ENCODE peak calls at places on chromosomes 7 and 10, in four cellular contexts. K, U, N and H are unnamed samples.
A peak's percentile ranks its signal among the peaks of the same experiment; 100 is the strongest.

GRCh38 chr10:24193330-24193729 is 15.6 kb upstream of the KIAA1217 start:
- DNase-seq in N (no peak), K (no peak), U (no peak), H (no peak)

GRCh38 chr7:50779427-50779826 is 3.3 kb downstream of the GRB10 start:
- DNase-seq in U (no peak), N (no peak), K (no peak), H (no peak)

GRCh38 chr10:15558136-15558535 is 161.6 kb downstream of the ITGA8 start:
- DNase-seq in K (peak; percentile 71), U (no peak), N (no peak), H (no peak)

GRCh38 chr10:10128387-10128786 is 889.3 kb upstream of the CELF2 start:
- DNase-seq in K (no peak), N (no peak), U (no peak), H (no peak)

GRCh38 chr10:88315746-88316145 is 267.4 kb downstream of the RNLS start:
- DNase-seq in U (no peak), N (no peak), K (no peak), H (no peak)

GRCh38 chr7:112279042-112279441 is 72.5 kb downstream of the ZNF277 start:
- DNase-seq in K (no peak), U (no peak), N (no peak), H (no peak)

GRCh38 chr10:128883126-128884060 is 583.6 kb upstream of the MGMT start:
- DNase-seq in U (no peak), K (no peak), N (no peak), H (no peak)

GRCh38 chr7:154259396-154259795 is 207.2 kb downstream of the DPP6 start:
- DNase-seq in U (no peak), N (no peak), K (no peak), H (no peak)

GRCh38 chr10:77532068-77532467 is 105.5 kb downstream of the KCNMA1 start:
- DNase-seq in U (no peak), K (peak; percentile 72), N (no peak), H (no peak)

GRCh38 chr7:149772821-149773425 is 465 bp downstream of the ZNF467 start:
- DNase-seq in U (no peak), N (peak; percentile 60), K (peak; percentile 27), H (peak; percentile 45)

GRCh38 chr7:7858559-7858958 is 110.0 kb upstream of the GLCCI1 start:
- DNase-seq in U (no peak), K (no peak), N (no peak), H (no peak)

GRCh38 chr10:46070749-46071148 is 24.7 kb upstream of the MSMB start:
- DNase-seq in N (no peak), K (no peak), U (no peak), H (no peak)

GRCh38 chr10:57168703-57169240 is 807.7 kb upstream of the ZWINT start:
- DNase-seq in U (no peak), K (no peak), N (no peak), H (no peak)

GRCh38 chr7:10802526-10802925 is 171.1 kb upstream of the PHF14 start:
- DNase-seq in U (no peak), K (peak; percentile 78), N (no peak), H (no peak)

GRCh38 chr7:120898710-120899499 is 41.0 kb upstream of the TSPAN12 start:
- DNase-seq in U (no peak), K (no peak), N (no peak), H (no peak)

GRCh38 chr7:107180378-107180777 is 11.6 kb downstream of the HBP1 start:
- DNase-seq in K (peak; percentile 62), N (no peak), U (no peak), H (no peak)

GRCh38 chr7:138239244-138239643 is 163.0 kb downstream of the AKR1D1 start:
- DNase-seq in N (no peak), K (no peak), U (no peak), H (peak; percentile 46)

GRCh38 chr10:52376665-52377354 is 62.7 kb downstream of the DKK1 start:
- DNase-seq in U (no peak), K (no peak), N (no peak), H (no peak)

GRCh38 chr10:61612009-61612408 is 50.7 kb upstream of the CABCOCO1 start:
- DNase-seq in N (no peak), U (no peak), K (no peak), H (no peak)

GRCh38 chr10:1168763-1169162 is 112.6 kb downstream of the WDR37 start:
- DNase-seq in K (no peak), N (no peak), U (no peak), H (no peak)

GRCh38 chr7:82257118-82257695 is 186.4 kb downstream of the CACNA2D1 start:
- DNase-seq in N (no peak), U (no peak), K (no peak), H (no peak)

GRCh38 chr7:149882264-149883048 is 8.7 kb downstream of the ATP6V0E2 start:
- DNase-seq in K (no peak), U (no peak), N (no peak), H (no peak)

GRCh38 chr10:26486304-26486703 is 48.2 kb downstream of the APBB1IP start:
- DNase-seq in U (no peak), N (no peak), K (peak; percentile 99), H (no peak)

GRCh38 chr10:93652857-93653256 is 40.5 kb downstream of the PDE6C start:
- DNase-seq in N (no peak), K (peak; percentile 45), U (no peak), H (no peak)

GRCh38 chr10:22335204-22335956 is 9.9 kb upstream of the SPAG6 start:
- DNase-seq in N (peak; percentile 78), U (peak; percentile 33), K (peak; percentile 86), H (no peak)

GRCh38 chr10:14758994-14759664 is 15.6 kb downstream of the FAM107B start:
- DNase-seq in U (peak; percentile 27), K (no peak), N (no peak), H (no peak)

GRCh38 chr10:71999360-72000072 is 35.3 kb downstream of the CHST3 start:
- DNase-seq in K (peak; percentile 69), U (peak; percentile 91), N (peak; percentile 37), H (no peak)

GRCh38 chr7:95716357-95717122 is 55.8 kb upstream of the DYNC1I1 start:
- DNase-seq in U (no peak), K (no peak), N (no peak), H (no peak)

GRCh38 chr7:44266526-44266925 is 58.9 kb downstream of the CAMK2B start:
- DNase-seq in N (no peak), K (no peak), U (no peak), H (no peak)

GRCh38 chr7:92612501-92612900 is 22.3 kb upstream of the FAM133B start:
- DNase-seq in K (peak; percentile 75), N (no peak), U (no peak), H (no peak)

GRCh38 chr7:128000854-128001265 is 30.4 kb downstream of the LRRC4 start:
- DNase-seq in K (no peak), N (no peak), U (no peak), H (peak; percentile 28)

GRCh38 chr7:66146701-66147100 is 32.1 kb downstream of the CRCP start:
- DNase-seq in U (peak; percentile 79), K (peak; percentile 72), N (no peak), H (no peak)

GRCh38 chr7:69827140-69827919 is 229.1 kb downstream of the AUTS2 start:
- DNase-seq in U (no peak), K (no peak), N (no peak), H (no peak)

DNA sequence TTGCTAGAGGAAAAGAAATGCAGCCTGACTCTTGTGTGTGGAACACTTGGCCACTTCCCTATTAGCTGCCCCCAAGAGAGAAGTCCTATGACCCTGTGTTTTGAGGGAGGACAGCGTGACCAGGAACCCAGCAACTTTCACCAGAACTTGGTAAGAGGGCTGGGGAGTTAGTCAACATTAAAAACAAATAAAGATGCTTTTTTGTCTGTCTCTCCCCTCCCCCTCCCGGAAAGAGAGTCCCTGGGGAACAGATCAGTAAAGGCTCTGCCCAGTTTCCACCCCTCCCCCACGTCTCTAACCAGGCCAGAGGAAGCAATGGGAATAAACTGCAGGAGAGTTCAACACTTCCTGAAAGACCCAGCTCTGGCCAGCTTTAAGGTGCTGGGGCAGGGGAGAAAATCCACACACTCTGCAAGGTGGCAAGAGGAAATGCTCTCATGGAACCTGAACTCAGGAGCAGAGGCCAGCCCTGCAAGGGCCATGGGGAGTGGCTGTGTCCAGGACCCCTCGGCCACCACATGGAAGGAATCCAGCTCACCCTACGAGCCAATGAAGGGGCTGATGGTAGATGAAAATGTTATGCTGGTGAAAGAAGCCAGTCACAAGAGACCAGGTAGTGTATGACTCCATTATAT is 21.5 kb downstream of the SH3PXD2A start:
- DNase-seq in N (no peak), U (no peak), K (peak; percentile 36), H (no peak)
- TF ChIP-seq EZH2phosphoT487 in N (no peak), U (no peak), K (no peak), H (no peak)

GRCh38 chr7:84230491-84230890 is 35.9 kb upstream of the SEMA3A start:
- DNase-seq in U (no peak), N (no peak), K (no peak), H (no peak)
- H3F3A ChIP-seq in U (no peaks in the 10 kb centered on the region), N (peaks cover 21% of the 10 kb centered on the region), K (peaks cover 25% of the 10 kb centered on the region), H (no peaks in the 10 kb centered on the region)

DNA sequence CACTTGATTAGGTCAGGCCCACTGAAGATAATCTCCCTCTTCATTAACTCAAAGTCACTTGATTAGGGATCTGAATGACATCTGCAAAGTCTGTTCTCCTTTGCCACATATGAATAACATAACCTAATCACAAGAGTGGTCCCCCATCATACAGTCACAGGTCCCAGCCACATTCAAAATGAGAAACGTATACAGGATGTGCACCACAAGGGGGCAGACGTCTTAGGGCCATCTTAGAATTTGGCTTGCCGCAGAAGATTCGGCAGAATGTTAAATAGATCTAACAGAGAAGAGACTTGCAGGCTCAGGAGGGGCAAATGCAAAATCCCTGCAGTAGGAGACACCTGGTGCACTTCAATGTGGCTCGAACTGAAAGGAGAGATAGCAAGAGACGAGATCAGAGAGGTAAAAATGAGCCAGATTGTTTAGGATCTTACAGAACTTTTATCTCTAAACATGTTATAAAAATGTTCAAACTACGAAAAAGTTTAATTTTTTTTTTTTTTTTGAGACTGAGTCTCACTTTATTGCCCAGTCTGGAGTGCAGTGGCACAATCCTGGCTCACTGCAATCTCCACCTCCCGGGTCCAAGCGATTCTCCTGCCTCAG is 10.4 kb upstream of the SMC3 start:
- DNase-seq in K (peak; percentile 83), U (peak; percentile 41), N (peak; percentile 73), H (peak; percentile 61)
- H2AFZ ChIP-seq in K (peak overlapping the region; percentile 90), U (no peak overlapping the region), N (peak overlapping the region; percentile 69), H (no peak overlapping the region)

GRCh38 chr10:42801135-42801534 is 18.5 kb downstream of the BMS1 start:
- DNase-seq in U (no peak), K (peak; percentile 58), N (no peak), H (no peak)

GRCh38 chr10:42790835-42791234 is 8.2 kb downstream of the BMS1 start:
- DNase-seq in U (no peak), K (peak; percentile 27), N (peak; percentile 62), H (no peak)

GRCh38 chr10:42795701-42796100 is 13.1 kb downstream of the BMS1 start:
- DNase-seq in U (no peak), K (no peak), N (no peak), H (no peak)
- TF ChIP-seq EZH2phosphoT487 in U (no peak), K (no peak), N (no peak), H (no peak)

GRCh38 chr7:130875265-130875741 is 141.3 kb upstream of the KLF14 start:
- DNase-seq in K (peak; percentile 58), N (peak; percentile 73), U (peak; percentile 71), H (peak; percentile 33)

GRCh38 chr7:130872341-130872740 is 138.3 kb upstream of the KLF14 start:
- DNase-seq in K (no peak), U (no peak), N (no peak), H (no peak)

GRCh38 chr7:130869918-130870317 is 135.9 kb upstream of the KLF14 start:
- DNase-seq in N (no peak), K (no peak), U (no peak), H (no peak)

GRCh38 chr7:130874071-130874915 is 140.3 kb upstream of the KLF14 start:
- DNase-seq in U (no peak), K (no peak), N (no peak), H (no peak)

GRCh38 chr7:130872756-130873448 is 138.9 kb upstream of the KLF14 start:
- DNase-seq in U (no peak), K (no peak), N (no peak), H (no peak)
- H3F3A ChIP-seq in U (peaks cover 94% of the 10 kb centered on the region), K (peaks cover 97% of the 10 kb centered on the region), N (peaks cover 10% of the 10 kb centered on the region), H (no peaks in the 10 kb centered on the region)